ENCODE peak calls at places on chromosome 3, in ten cellular contexts. D, W, U, A, K, G, M, F, S and V are unnamed samples.

GRCh38 chr3:69082805-69083204 is 1.9 kb upstream of the ARL6IP5 start:
- DNase-seq in S (no peak), A (no peak), K (no peak), F (no peak), M (peak; percentile 68), W (no peak), U (peak; percentile 83), G (peak; percentile 91), D (no peak), V (no peak)

GRCh38 chr3:57948080-57948671 is 60.0 kb upstream of the FLNB start:
- DNase-seq in F (peak; percentile 43), G (no peak), U (no peak), D (no peak), A (no peak), W (no peak), M (no peak), K (no peak), S (no peak), V (no peak)

GRCh38 chr3:89072671-89073070 is 34.8 kb upstream of the EPHA3 start:
- DNase-seq in K (no peak), F (no peak), G (no peak), S (no peak), W (no peak), D (no peak), U (no peak), M (no peak), A (no peak), V (no peak)

GRCh38 chr3:14795996-14796395 is 22.8 kb upstream of the FGD5 start:
- DNase-seq in F (no peak), K (no peak), U (no peak), D (no peak), S (no peak), M (no peak), A (no peak), W (no peak), G (no peak), V (no peak)

GRCh38 chr3:12350151-12350813 is 61.4 kb downstream of the PPARG start:
- DNase-seq in F (no peak), K (peak; percentile 76), A (no peak), M (no peak), D (no peak), S (no peak), W (no peak), G (no peak), U (no peak), V (no peak)

GRCh38 chr3:35307296-35307695 is 332.0 kb upstream of the ARPP21 start:
- DNase-seq in S (no peak), D (no peak), F (no peak), K (no peak), G (no peak), W (no peak), A (no peak), M (no peak), U (no peak), V (no peak)

GRCh38 chr3:42999212-42999611 is 20.1 kb downstream of the GASK1A start:
- DNase-seq in U (no peak), D (no peak), S (no peak), M (no peak), K (no peak), W (no peak), F (no peak), G (no peak), A (no peak), V (no peak)

GRCh38 chr3:123884258-123884831 is at the start of gene MYLK:
- DNase-seq in A (peak; percentile 85), G (peak; percentile 67), U (no peak), S (no peak), M (peak; percentile 83), K (peak; percentile 85), W (peak; percentile 95), F (peak; percentile 99), D (peak; percentile 80), V (peak; percentile 98)

GRCh38 chr3:140568842-140569520 is 108.9 kb upstream of the TRIM42 start:
- DNase-seq in K (no peak), D (no peak), A (no peak), S (no peak), G (no peak), U (no peak), M (no peak), F (no peak), W (no peak), V (no peak)

GRCh38 chr3:177126015-177126773 is 71.1 kb downstream of the TBL1XR1 start:
- DNase-seq in D (no peak), W (no peak), G (no peak), K (no peak), F (no peak), U (no peak), M (no peak), S (peak; percentile 50), A (peak; percentile 67), V (no peak)

GRCh38 chr3:172853911-172854648 is 103.6 kb downstream of the ECT2 start:
- DNase-seq in U (no peak), F (peak; percentile 59), A (no peak), W (no peak), K (no peak), S (no peak), D (no peak), M (no peak), G (no peak), V (peak; percentile 73)

GRCh38 chr3:184011937-184012889 is 5.5 kb downstream of the ABCC5 start:
- DNase-seq in F (no peak), A (peak; percentile 28), K (no peak), U (no peak), S (no peak), G (no peak), W (no peak), D (no peak), M (no peak), V (no peak)

DNA sequence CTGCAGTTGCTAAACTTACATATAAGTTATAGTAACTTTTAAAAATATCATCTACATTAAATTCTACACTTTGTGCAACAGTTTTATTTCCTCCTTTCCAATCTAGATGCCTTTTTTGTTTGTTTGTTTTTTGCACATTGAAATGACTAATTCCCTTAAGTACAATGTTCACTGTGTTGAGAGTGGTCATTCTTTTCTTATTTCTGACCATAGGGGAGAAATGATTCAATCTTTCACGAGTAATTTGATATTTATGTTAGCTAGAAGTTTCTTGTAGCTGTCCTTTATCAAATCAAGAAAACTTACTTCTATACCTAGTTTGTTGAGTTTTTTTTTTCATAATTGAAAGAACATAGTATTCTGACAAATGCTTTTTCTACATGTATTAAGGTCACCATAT is 85.0 kb upstream of the CBLB start:
- DNase-seq in W (no peak), D (no peak), F (no peak), K (no peak), A (peak; percentile 63), U (no peak), S (no peak), M (no peak), G (no peak), V (no peak)
- TF ChIP-seq CTCF in W (no peak), D (no peak), F (no peak), K (no peak), A (no peak), U (no peak), S (no peak), M (no peak), G (no peak), V (no peak)

DNA sequence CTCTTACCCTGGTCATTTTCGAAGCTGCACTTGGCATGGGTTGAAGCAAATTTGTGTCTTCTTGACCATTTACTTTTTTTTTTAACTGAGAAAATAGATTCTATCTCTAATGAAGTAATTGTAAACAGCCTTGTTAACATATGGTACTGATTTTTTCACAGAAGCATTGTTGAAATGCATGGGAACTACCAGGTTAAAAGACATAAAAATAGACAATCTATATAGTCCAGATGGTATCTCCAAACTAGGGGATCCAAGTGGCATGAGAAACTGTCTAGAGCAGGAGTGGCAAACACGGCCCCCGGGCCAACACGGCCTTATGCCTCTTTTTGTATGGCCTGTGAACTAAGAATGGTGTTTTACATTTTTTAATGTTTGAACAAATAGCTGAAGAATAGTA is 41.9 kb downstream of the CACNA1D start:
- DNase-seq in K (no peak), S (no peak), M (no peak), D (no peak), W (no peak), A (no peak), F (no peak), U (no peak), G (no peak), V (no peak)
- TF ChIP-seq CTCF in K (no peak), S (no peak), M (no peak), D (no peak), W (no peak), A (no peak), F (no peak), U (no peak), G (no peak), V (no peak)

DNA sequence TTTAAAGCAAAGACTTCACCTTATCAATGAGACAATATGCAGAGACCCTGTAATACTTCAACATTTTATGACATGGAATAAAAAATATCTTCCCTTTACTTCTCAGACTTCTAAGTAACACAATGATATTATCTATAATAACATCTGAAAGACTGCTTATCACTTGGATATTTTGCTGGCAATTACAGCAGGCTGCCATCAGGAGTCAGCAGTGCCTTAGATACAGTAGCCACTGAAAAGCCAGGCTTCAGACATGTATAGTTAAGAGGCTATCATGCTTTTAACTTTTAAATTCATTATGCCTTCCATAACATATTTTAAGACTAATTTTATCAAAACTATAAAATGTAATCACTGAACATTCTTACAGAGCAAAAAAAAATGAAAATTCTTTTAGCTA is 227.5 kb downstream of the NEK10 start:
- DNase-seq in F (no peak), M (no peak), D (no peak), G (no peak), U (no peak), A (peak; percentile 44), W (no peak), K (no peak), S (no peak), V (peak; percentile 58)
- TF ChIP-seq CTCF in F (peak; percentile 33), M (no peak), D (peak; percentile 29), G (no peak), U (no peak), A (peak; percentile 58), W (no peak), K (no peak), S (peak; percentile 52), V (peak; percentile 70)

GRCh38 chr3:24492971-24493551 is 1.6 kb downstream of the THRB start:
- DNase-seq in M (no peak), W (no peak), G (no peak), U (no peak), A (peak; percentile 56), F (no peak), D (no peak), S (no peak), K (no peak), V (no peak)

GRCh38 chr3:24493951-24494615 is 567 bp downstream of the THRB start:
- DNase-seq in W (peak; percentile 40), M (peak; percentile 77), U (no peak), K (peak; percentile 60), A (peak; percentile 60), D (peak; percentile 16), G (no peak), S (no peak), F (peak; percentile 53), V (peak; percentile 68)

GRCh38 chr3:24495334-24495994 is 814 bp upstream of the THRB start:
- DNase-seq in M (peak; percentile 74), F (peak; percentile 77), G (no peak), S (no peak), W (peak; percentile 36), A (peak; percentile 69), U (no peak), K (peak; percentile 42), D (peak; percentile 25), V (peak; percentile 80)

GRCh38 chr3:24496529-24497482 is 2.2 kb upstream of the THRB start:
- DNase-seq in W (peak; percentile 76), F (peak; percentile 74), M (peak; percentile 69), A (peak; percentile 68), U (no peak), S (no peak), G (no peak), K (peak; percentile 84), D (peak; percentile 47), V (peak; percentile 89)

GRCh38 chr3:24494616-24495333 is at the start of gene THRB:
- DNase-seq in S (no peak), G (peak; percentile 8), D (peak; percentile 58), M (peak; percentile 83), F (peak; percentile 79), A (peak; percentile 72), K (peak; percentile 70), W (peak; percentile 82), U (no peak), V (peak; percentile 79)
- TF ChIP-seq CTCF in S (peak; percentile 59), G (no peak), D (peak; percentile 53), M (peak; percentile 21), F (peak; percentile 49), A (no peak), K (peak; percentile 52), W (no peak), U (no peak), V (no peak)